ENCODE peak calls at places on chromosomes 13 and 19, in eight cellular contexts. O is stimulated activated CD4-positive, alpha-beta T cell treated with anti-CD3 and anti-CD28 coated beads, Interleukin-12 subunit alpha, Interleukin-12 subunit beta, amount 100 ng/mL, for 48 hours; J is adrenal gland; D is body of pancreas; V is NCI-H1092; P is CD4-positive, alpha-beta T cell; Z is T-helper 17 cell; W is AG20443. A is an unnamed sample.

GRCh38 chr19:4985551-4985991 is 16.7 kb downstream of the KDM4B start:
- DNase-seq in J (no peak), P (no peak), W (no peak), D (no peak), O (no peak), V (no peak), Z (no peak), A (no peak)

GRCh38 chr19:12884926-12885748 is 1.9 kb downstream of the KLF1 start:
- DNase-seq in D (peak), W (peak), V (peak), P (peak), Z (peak), J (peak), O (peak), A (peak)

GRCh38 chr13:22836475-22836874 is 344.3 kb upstream of the SGCG start:
- DNase-seq in V (no peak), Z (no peak), P (no peak), J (no peak), O (no peak), D (no peak), W (no peak), A (no peak)

GRCh38 chr13:44396963-44397580 is 23.4 kb downstream of the SERP2 start:
- DNase-seq in P (no peak), W (no peak), J (no peak), D (no peak), O (no peak), V (no peak), Z (no peak), A (no peak)

GRCh38 chr13:113638806-113639205 is 19.2 kb downstream of the ATP4B start:
- DNase-seq in P (no peak), O (no peak), W (no peak), V (no peak), Z (no peak), J (peak), D (no peak), A (peak)

GRCh38 chr13:24107955-24108614 is 52.4 kb upstream of the SPATA13 start:
- DNase-seq in O (no peak), Z (no peak), P (no peak), D (no peak), J (no peak), W (no peak), V (no peak), A (no peak)

GRCh38 chr19:10952809-10953208 is 8.0 kb upstream of the SMARCA4 start:
- DNase-seq in D (no peak), J (no peak), W (no peak), V (no peak), Z (no peak), O (no peak), P (no peak), A (peak)

GRCh38 chr13:71964491-71965108 is 97.6 kb upstream of the DACH1 start:
- DNase-seq in D (no peak), O (no peak), Z (no peak), J (no peak), P (no peak), W (no peak), V (no peak), A (no peak)

GRCh38 chr13:106915146-106915545 is 347.2 kb upstream of the ARGLU1 start:
- DNase-seq in V (no peak), D (no peak), W (no peak), J (no peak), P (no peak), Z (no peak), O (no peak), A (no peak)

GRCh38 chr13:99693351-99693750 is 192.1 kb downstream of the TM9SF2 start:
- DNase-seq in J (no peak), O (no peak), P (no peak), V (no peak), W (no peak), Z (no peak), D (no peak), A (no peak)

GRCh38 chr19:46975918-46976782 is 43.5 kb upstream of the NPAS1 start:
- DNase-seq in P (no peak), W (peak), V (no peak), D (peak), O (no peak), Z (no peak), J (peak), A (peak)

GRCh38 chr13:73657821-73658540 is 476.2 kb downstream of the KLF12 start:
- DNase-seq in W (peak), D (peak), P (no peak), V (no peak), J (no peak), Z (no peak), O (no peak), A (no peak)

GRCh38 chr19:48968179-48968661 is 3.1 kb downstream of the FTL start:
- DNase-seq in J (no peak), Z (no peak), V (no peak), D (no peak), W (no peak), P (no peak), O (no peak), A (no peak)

GRCh38 chr19:4369109-4369887 is 25.9 kb downstream of the MPND start:
- DNase-seq in Z (peak), D (no peak), J (peak), O (peak), P (peak), W (no peak), V (no peak), A (peak)

GRCh38 chr13:99124695-99125334 is 75.8 kb upstream of the UBAC2 start:
- DNase-seq in J (no peak), W (peak), Z (no peak), D (no peak), P (no peak), O (no peak), V (no peak), A (no peak)

GRCh38 chr13:80235131-80235530 is 105.8 kb downstream of the SPRY2 start:
- DNase-seq in D (no peak), Z (no peak), J (no peak), V (no peak), P (no peak), W (no peak), O (no peak), A (no peak)

GRCh38 chr19:33862991-33863390 is 66.3 kb downstream of the KCTD15 start:
- DNase-seq in J (no peak), P (no peak), W (no peak), Z (no peak), V (no peak), O (no peak), D (no peak), A (no peak)

GRCh38 chr19:48353682-48354081 is 10.1 kb downstream of the TMEM143 start:
- DNase-seq in P (no peak), J (no peak), W (no peak), D (no peak), Z (no peak), O (no peak), V (no peak), A (no peak)

GRCh38 chr13:80574113-80574512 is 233.2 kb upstream of the SPRY2 start:
- DNase-seq in Z (no peak), V (no peak), J (no peak), O (no peak), W (no peak), P (no peak), D (no peak), A (no peak)

GRCh38 chr19:1082165-1082927 is 12.8 kb downstream of the POLR2E start:
- DNase-seq in W (peak), J (peak), V (no peak), O (peak), P (peak), Z (peak), D (peak), A (peak)